ENCODE peak calls at places on chromosome 9, in five cellular contexts. Y is PC-3, N is cerebellum, L is substantia nigra, M is H9. D is an unnamed sample.
A peak's percentile ranks its signal among the peaks of the same experiment; 100 is the strongest.

GRCh38 chr9:89788457-89788856 is 183.6 kb downstream of the GADD45G start:
- DNase-seq in N (no peak), L (no peak), M (no peak), Y (no peak), D (no peak)

GRCh38 chr9:70229579-70229978 is 29.2 kb upstream of the SMC5 start:
- DNase-seq in L (no peak), Y (peak; percentile 52), N (peak; percentile 26), M (no peak), D (peak; percentile 24)

GRCh38 chr9:14306672-14307646 is 7.0 kb downstream of the NFIB start:
- DNase-seq in L (no peak), N (peak; percentile 37), M (no peak), Y (no peak), D (no peak)

GRCh38 chr9:37917315-37917731 is 13.4 kb upstream of the SLC25A51 start:
- DNase-seq in Y (no peak), M (no peak), N (no peak), L (no peak), D (no peak)

GRCh38 chr9:75181748-75182147 is 93.4 kb downstream of the OSTF1 start:
- DNase-seq in Y (peak; percentile 79), M (no peak), L (no peak), N (no peak), D (no peak)

GRCh38 chr9:96040591-96041461 is 165.3 kb downstream of the ERCC6L2 start:
- DNase-seq in M (no peak), N (no peak), L (no peak), Y (peak; percentile 68), D (no peak)

GRCh38 chr9:136011703-136012496 is 50.7 kb upstream of the UBAC1 start:
- DNase-seq in L (peak; percentile 64), M (no peak), Y (no peak), N (no peak), D (no peak)

GRCh38 chr9:69976165-69976564 is 67.5 kb upstream of the MAMDC2 start:
- DNase-seq in N (no peak), M (no peak), Y (peak; percentile 56), L (no peak), D (peak; percentile 2)

GRCh38 chr9:100600511-100601079 is 22.7 kb downstream of the CAVIN4 start:
- DNase-seq in Y (no peak), N (no peak), L (no peak), M (no peak), D (no peak)